ENCODE peak calls at places on chromosomes 16 and 17, in nine cellular contexts. I is stimulated activated CD8-positive, alpha-beta memory T cell treated with anti-CD3 and anti-CD28 coated beads, Interleukin-12 subunit alpha, Interleukin-12 subunit beta, amount 100 ng/mL, for 4 hours; E is Calu3; V is activated effector memory CD4-positive, alpha-beta T cell treated with anti-CD3 and anti-CD28 coated beads, Interleukin-2, amount 50 U/mL, for 16 hours; C is H54; H is Panc1; T is iris pigment epithelial cell; G is stimulated activated CD4-positive, alpha-beta T cell treated with anti-CD3 and anti-CD28 coated beads, Interleukin-15, amount 100 ng/mL, for 48 hours; J is non-pigmented ciliary epithelial cell. K is an unnamed sample.

GRCh38 chr17:8175795-8176196 is 384 bp downstream of the TMEM107 start:
- DNase-seq in H (no peak), I (no peak), C (no peak), T (no peak), V (no peak), G (no peak), J (no peak), E (no peak), K (no peak)

GRCh38 chr17:61338000-61338864 is 61.4 kb upstream of the TBX2 start:
- DNase-seq in G (no peak), I (no peak), H (peak; percentile 64), T (peak; percentile 67), E (no peak), C (peak; percentile 73), J (no peak), V (no peak), K (no peak)

GRCh38 chr17:40664582-40665333 is at the start of gene KRT222:
- DNase-seq in V (no peak), G (no peak), I (no peak), C (no peak), T (no peak), H (no peak), E (no peak), J (no peak), K (no peak)

GRCh38 chr17:49779730-49780220 is 8.7 kb upstream of the KAT7 start:
- DNase-seq in V (no peak), T (peak; percentile 91), J (peak; percentile 55), C (peak; percentile 38), H (peak; percentile 38), G (no peak), I (no peak), E (peak; percentile 36), K (no peak)

GRCh38 chr16:72036098-72036497 is 18.2 kb upstream of the HP start:
- DNase-seq in T (no peak), J (no peak), C (no peak), H (no peak), I (no peak), G (no peak), E (no peak), V (no peak), K (no peak)

GRCh38 chr17:51720439-51720838 is 438.1 kb downstream of the CA10 start:
- DNase-seq in E (no peak), I (no peak), T (no peak), G (no peak), H (no peak), C (no peak), V (no peak), J (no peak), K (no peak)

GRCh38 chr16:75238132-75238852 is 13.1 kb downstream of the BCAR1 start:
- DNase-seq in I (no peak), E (no peak), G (no peak), C (no peak), T (peak; percentile 90), H (no peak), J (peak; percentile 48), V (no peak), K (no peak)

GRCh38 chr17:57341611-57342010 is 85.3 kb downstream of the MSI2 start:
- DNase-seq in C (no peak), V (no peak), T (no peak), I (no peak), E (no peak), G (no peak), J (no peak), H (no peak), K (no peak)

GRCh38 chr17:4711671-4712111 is 1.3 kb downstream of the ARRB2 start:
- DNase-seq in H (no peak), J (no peak), C (no peak), E (no peak), V (no peak), G (no peak), I (no peak), T (no peak), K (no peak)

GRCh38 chr17:12965988-12966387 is 51.8 kb downstream of the ELAC2 start:
- DNase-seq in C (no peak), G (no peak), J (no peak), V (no peak), I (no peak), H (no peak), E (no peak), T (no peak), K (no peak)

GRCh38 chr16:89201467-89202377 is 1.4 kb upstream of the SLC22A31 start:
- DNase-seq in V (peak; percentile 89), E (peak; percentile 95), J (no peak), I (peak; percentile 60), T (peak; percentile 64), G (peak; percentile 75), H (no peak), C (no peak), K (peak; percentile 72)

GRCh38 chr16:66508914-66509496 is 40.9 kb downstream of the TK2 start:
- DNase-seq in T (no peak), E (no peak), V (no peak), C (no peak), G (no peak), H (no peak), I (no peak), J (no peak), K (no peak)

GRCh38 chr16:78762222-78762621 is 662.8 kb downstream of the WWOX start:
- DNase-seq in I (no peak), J (no peak), E (no peak), T (no peak), H (no peak), C (no peak), G (no peak), V (no peak), K (no peak)

GRCh38 chr17:81342700-81343070 is 47.6 kb upstream of the SLC38A10 start:
- DNase-seq in I (no peak), C (no peak), V (no peak), H (no peak), E (no peak), T (peak; percentile 55), J (no peak), G (no peak), K (no peak)

GRCh38 chr16:88335150-88335685 is 47.5 kb upstream of the ZNF469 start:
- DNase-seq in C (no peak), T (peak; percentile 9), E (no peak), H (no peak), G (no peak), V (no peak), I (no peak), J (no peak), K (no peak)

GRCh38 chr17:57221366-57222350 is 34.7 kb upstream of the MSI2 start:
- DNase-seq in G (no peak), C (no peak), T (no peak), H (no peak), V (no peak), I (no peak), J (no peak), E (no peak), K (no peak)

GRCh38 chr16:1078579-1079021 is 6.1 kb downstream of the SSTR5 start:
- DNase-seq in G (no peak), C (peak; percentile 100), E (peak; percentile 80), I (no peak), J (peak; percentile 15), H (peak; percentile 64), T (peak; percentile 63), V (no peak), K (no peak)

GRCh38 chr17:48952904-48953303 is 8.3 kb upstream of the SNF8 start:
- DNase-seq in T (no peak), G (no peak), C (no peak), J (no peak), I (no peak), V (no peak), H (no peak), E (no peak), K (no peak)

GRCh38 chr16:49884033-49884707 is 28.3 kb upstream of the ZNF423 start:
- DNase-seq in T (peak; percentile 11), C (no peak), J (no peak), G (no peak), V (no peak), H (no peak), I (no peak), E (peak; percentile 21), K (no peak)

GRCh38 chr17:37094391-37094790 is 145.6 kb downstream of the AATF start:
- DNase-seq in T (peak; percentile 80), H (no peak), V (no peak), G (no peak), E (no peak), J (no peak), I (no peak), C (no peak), K (no peak)

GRCh38 chr16:28298511-28298878 is 6.2 kb downstream of the SBK1 start:
- DNase-seq in G (no peak), V (no peak), E (no peak), I (no peak), H (no peak), T (no peak), C (no peak), J (no peak), K (no peak)

GRCh38 chr17:74935585-74936469 is at the start of gene OTOP3:
- DNase-seq in T (no peak), C (no peak), I (no peak), E (peak; percentile 28), J (no peak), H (no peak), G (no peak), V (no peak), K (no peak)

GRCh38 chr17:79939755-79940154 is 95.9 kb downstream of the TBC1D16 start:
- DNase-seq in E (no peak), H (no peak), G (no peak), I (no peak), J (no peak), T (no peak), C (no peak), V (no peak), K (no peak)

GRCh38 chr17:38601539-38602351 is 4.0 kb downstream of the SRCIN1 start:
- DNase-seq in H (no peak), T (no peak), I (no peak), C (no peak), E (no peak), G (no peak), J (no peak), V (no peak), K (no peak)

GRCh38 chr16:83530293-83530692 is 277.5 kb upstream of the HSBP1 start:
- DNase-seq in J (no peak), C (no peak), H (no peak), E (no peak), T (peak; percentile 13), I (no peak), G (no peak), V (no peak), K (no peak)